ENCODE peak calls at places on chromosome 16, in four cellular contexts. One of them, this sample, is unnamed.

GRCh38 chr16:11748404-11749254 is 6.0 kb upstream of the TXNDC11 start:
- DNase-seq in Peyer's patch: no peak
- DNase-seq in adrenal gland: no peak
- DNase-seq in IMR-90: no peak
- DNase-seq in this sample: no peak

GRCh38 chr16:12063004-12063395 is 86.5 kb downstream of the SNX29 start:
- DNase-seq in IMR-90: no peak
- DNase-seq in Peyer's patch: no peak
- DNase-seq in adrenal gland: no peak
- DNase-seq in this sample: no peak

GRCh38 chr16:57540906-57541753 is 1.3 kb upstream of the ADGRG5 start:
- DNase-seq in Peyer's patch: peak
- DNase-seq in adrenal gland: peak
- DNase-seq in IMR-90: no peak
- DNase-seq in this sample: no peak

GRCh38 chr16:82580293-82580900 is 46.4 kb upstream of the CDH13 start:
- DNase-seq in IMR-90: no peak
- DNase-seq in adrenal gland: no peak
- DNase-seq in Peyer's patch: no peak
- DNase-seq in this sample: no peak

GRCh38 chr16:27515874-27516353 is 33.8 kb downstream of the GTF3C1 start:
- DNase-seq in Peyer's patch: no peak
- DNase-seq in IMR-90: no peak
- DNase-seq in adrenal gland: peak
- DNase-seq in this sample: no peak

GRCh38 chr16:87541882-87542234 is 49.0 kb upstream of the ZCCHC14 start:
- DNase-seq in IMR-90: no peak
- DNase-seq in Peyer's patch: no peak
- DNase-seq in adrenal gland: no peak
- DNase-seq in this sample: no peak

GRCh38 chr16:12157510-12158093 is 181.1 kb downstream of the SNX29 start:
- DNase-seq in Peyer's patch: no peak
- DNase-seq in IMR-90: peak
- DNase-seq in adrenal gland: no peak
- DNase-seq in this sample: no peak

GRCh38 chr16:73173396-73173795 is 125.5 kb upstream of the ZFHX3 start:
- DNase-seq in Peyer's patch: no peak
- DNase-seq in IMR-90: no peak
- DNase-seq in adrenal gland: no peak
- DNase-seq in this sample: no peak

GRCh38 chr16:58501242-58502131 is 1.5 kb downstream of the NDRG4 start:
- DNase-seq in Peyer's patch: peak
- DNase-seq in adrenal gland: no peak
- DNase-seq in IMR-90: no peak
- DNase-seq in this sample: peak

GRCh38 chr16:55861288-55861687 is 13.9 kb downstream of the CES5A start:
- DNase-seq in Peyer's patch: no peak
- DNase-seq in adrenal gland: no peak
- DNase-seq in IMR-90: no peak
- DNase-seq in this sample: no peak

GRCh38 chr16:81491522-81492188 is 47.0 kb downstream of the CMIP start:
- DNase-seq in IMR-90: peak
- DNase-seq in adrenal gland: no peak
- DNase-seq in Peyer's patch: no peak
- DNase-seq in this sample: no peak

GRCh38 chr16:24652209-24652712 is 77.2 kb upstream of the TNRC6A start:
- DNase-seq in adrenal gland: no peak
- DNase-seq in IMR-90: no peak
- DNase-seq in Peyer's patch: no peak
- DNase-seq in this sample: peak

GRCh38 chr16:85422374-85423185 is 190.5 kb upstream of the GSE1 start:
- DNase-seq in IMR-90: no peak
- DNase-seq in adrenal gland: no peak
- DNase-seq in Peyer's patch: no peak
- DNase-seq in this sample: peak

GRCh38 chr16:86668136-86668535 is 89.8 kb downstream of the FOXL1 start:
- DNase-seq in Peyer's patch: no peak
- DNase-seq in adrenal gland: no peak
- DNase-seq in IMR-90: peak
- DNase-seq in this sample: peak

GRCh38 chr16:87047221-87048037 is 269.8 kb downstream of the C16orf95 start:
- DNase-seq in IMR-90: peak
- DNase-seq in Peyer's patch: no peak
- DNase-seq in adrenal gland: no peak
- DNase-seq in this sample: no peak

GRCh38 chr16:84943620-84944019 is 67.7 kb downstream of the ZDHHC7 start:
- DNase-seq in Peyer's patch: no peak
- DNase-seq in adrenal gland: no peak
- DNase-seq in IMR-90: no peak
- DNase-seq in this sample: no peak

GRCh38 chr16:70573451-70574121 is 50.0 kb downstream of the SF3B3 start:
- DNase-seq in Peyer's patch: no peak
- DNase-seq in adrenal gland: peak
- DNase-seq in IMR-90: peak
- DNase-seq in this sample: peak

GRCh38 chr16:85328665-85329058 is 216.4 kb upstream of the CIBAR2 start:
- DNase-seq in Peyer's patch: no peak
- DNase-seq in IMR-90: no peak
- DNase-seq in adrenal gland: no peak
- DNase-seq in this sample: no peak

GRCh38 chr16:55760665-55761035 is 72.2 kb downstream of the CES1 start:
- DNase-seq in Peyer's patch: no peak
- DNase-seq in IMR-90: no peak
- DNase-seq in adrenal gland: no peak
- DNase-seq in this sample: no peak

GRCh38 chr16:17155936-17156335 is 314.8 kb downstream of the XYLT1 start:
- DNase-seq in Peyer's patch: no peak
- DNase-seq in IMR-90: no peak
- DNase-seq in adrenal gland: no peak
- DNase-seq in this sample: no peak

GRCh38 chr16:58443783-58444182 is 51.5 kb downstream of the GINS3 start:
- DNase-seq in adrenal gland: no peak
- DNase-seq in Peyer's patch: no peak
- DNase-seq in IMR-90: no peak
- DNase-seq in this sample: no peak

GRCh38 chr16:49600541-49600940 is 226.9 kb downstream of the C16orf78 start:
- DNase-seq in Peyer's patch: no peak
- DNase-seq in adrenal gland: no peak
- DNase-seq in IMR-90: no peak
- DNase-seq in this sample: peak

GRCh38 chr16:35391328-35391727 is 1931.9 kb downstream of the TP53TG3F start:
- DNase-seq in Peyer's patch: no peak
- DNase-seq in IMR-90: peak
- DNase-seq in adrenal gland: no peak
- DNase-seq in this sample: no peak

GRCh38 chr16:82750078-82750477 is 123.3 kb downstream of the CDH13 start:
- DNase-seq in adrenal gland: no peak
- DNase-seq in IMR-90: peak
- DNase-seq in Peyer's patch: no peak
- DNase-seq in this sample: no peak

GRCh38 chr16:23081675-23082119 is 67.6 kb downstream of the USP31 start:
- DNase-seq in adrenal gland: no peak
- DNase-seq in IMR-90: peak
- DNase-seq in Peyer's patch: no peak
- DNase-seq in this sample: no peak

GRCh38 chr16:11399261-11399831 is 54.1 kb downstream of the RMI2 start:
- DNase-seq in IMR-90: no peak
- DNase-seq in Peyer's patch: no peak
- DNase-seq in adrenal gland: no peak
- DNase-seq in this sample: no peak

GRCh38 chr16:80092686-80093085 is 448.1 kb upstream of the DYNLRB2 start:
- DNase-seq in Peyer's patch: no peak
- DNase-seq in adrenal gland: no peak
- DNase-seq in IMR-90: no peak
- DNase-seq in this sample: no peak

GRCh38 chr16:11609474-11610120 is 22.9 kb upstream of the LITAF start:
- DNase-seq in IMR-90: no peak
- DNase-seq in Peyer's patch: no peak
- DNase-seq in adrenal gland: no peak
- DNase-seq in this sample: no peak

GRCh38 chr16:46897471-46897870 is 13.3 kb downstream of the GPT2 start:
- DNase-seq in Peyer's patch: no peak
- DNase-seq in adrenal gland: no peak
- DNase-seq in IMR-90: no peak
- DNase-seq in this sample: no peak

GRCh38 chr16:17177968-17178880 is 292.5 kb downstream of the XYLT1 start:
- DNase-seq in Peyer's patch: no peak
- DNase-seq in adrenal gland: no peak
- DNase-seq in IMR-90: peak
- DNase-seq in this sample: no peak

GRCh38 chr16:81040837-81041236 is 5.2 kb downstream of the ATMIN start:
- DNase-seq in Peyer's patch: no peak
- DNase-seq in IMR-90: no peak
- DNase-seq in adrenal gland: no peak
- DNase-seq in this sample: no peak

GRCh38 chr16:81686391-81687182 is 92.5 kb upstream of the PLCG2 start:
- DNase-seq in adrenal gland: no peak
- DNase-seq in IMR-90: no peak
- DNase-seq in Peyer's patch: no peak
- DNase-seq in this sample: no peak

GRCh38 chr16:64771273-64771672 is 350.6 kb downstream of the CDH11 start:
- DNase-seq in Peyer's patch: no peak
- DNase-seq in adrenal gland: no peak
- DNase-seq in IMR-90: no peak
- DNase-seq in this sample: no peak

GRCh38 chr16:88634141-88634993 is 4.0 kb upstream of the IL17C start:
- DNase-seq in Peyer's patch: peak
- DNase-seq in IMR-90: peak
- DNase-seq in adrenal gland: no peak
- DNase-seq in this sample: peak

GRCh38 chr16:2700786-2701185 is 18.5 kb downstream of the KCTD5 start:
- DNase-seq in IMR-90: no peak
- DNase-seq in Peyer's patch: no peak
- DNase-seq in adrenal gland: no peak
- DNase-seq in this sample: no peak

GRCh38 chr16:2698103-2698870 is 16.0 kb downstream of the KCTD5 start:
- DNase-seq in Peyer's patch: no peak
- DNase-seq in IMR-90: no peak
- DNase-seq in adrenal gland: no peak
- DNase-seq in this sample: no peak

GRCh38 chr16:2698996-2699750 is 16.9 kb downstream of the KCTD5 start:
- DNase-seq in IMR-90: no peak
- DNase-seq in adrenal gland: peak
- DNase-seq in Peyer's patch: no peak
- DNase-seq in this sample: no peak

GRCh38 chr16:2701272-2701671 is 18.8 kb downstream of the PRSS27 start:
- DNase-seq in adrenal gland: no peak
- DNase-seq in Peyer's patch: no peak
- DNase-seq in IMR-90: no peak
- DNase-seq in this sample: no peak

GRCh38 chr16:2699791-2700600 is 17.7 kb downstream of the KCTD5 start:
- DNase-seq in IMR-90: no peak
- DNase-seq in adrenal gland: no peak
- DNase-seq in Peyer's patch: no peak
- DNase-seq in this sample: no peak
- TF ChIP-seq POLR2A in IMR-90: no peak
- TF ChIP-seq POLR2A in adrenal gland: no peak
- TF ChIP-seq POLR2A in Peyer's patch: no peak
- TF ChIP-seq POLR2A in this sample: no peak

DNA sequence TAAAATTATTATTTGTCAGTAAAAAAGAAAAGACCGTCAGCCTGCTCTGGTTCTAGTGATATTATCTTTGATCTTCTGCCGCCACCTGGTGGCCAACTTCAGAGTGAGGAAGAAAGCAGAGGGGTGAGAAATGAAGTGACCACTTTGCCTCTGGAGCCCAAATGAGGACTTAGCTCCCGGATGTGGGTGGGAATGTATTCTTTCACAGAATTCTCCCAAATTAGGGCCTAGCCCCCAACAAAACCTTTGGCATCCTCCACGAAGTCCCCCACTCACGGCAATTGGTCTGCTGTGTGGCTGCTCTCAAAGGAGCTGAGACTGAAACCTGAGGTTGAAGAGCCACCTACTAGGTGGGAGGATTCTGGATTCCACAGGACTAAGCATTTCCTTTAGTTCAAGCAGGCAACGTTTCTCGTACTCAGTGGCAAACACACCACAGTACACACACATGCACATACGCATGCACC is 4.9 kb upstream of the ZNF267 start:
- DNase-seq in IMR-90: peak
- DNase-seq in adrenal gland: peak
- DNase-seq in Peyer's patch: peak
- DNase-seq in this sample: peak
- H3K4me3 ChIP-seq in IMR-90: no peak
- H3K4me3 ChIP-seq in adrenal gland: no peak
- H3K4me3 ChIP-seq in Peyer's patch: peak
- H3K4me3 ChIP-seq in this sample: no peak

GRCh38 chr16:48540222-48540900 is 69.6 kb downstream of the N4BP1 start:
- DNase-seq in Peyer's patch: no peak
- DNase-seq in adrenal gland: no peak
- DNase-seq in IMR-90: no peak
- DNase-seq in this sample: no peak

GRCh38 chr16:48537909-48538745 is 71.9 kb downstream of the N4BP1 start:
- DNase-seq in Peyer's patch: no peak
- DNase-seq in adrenal gland: peak
- DNase-seq in IMR-90: no peak
- DNase-seq in this sample: no peak

GRCh38 chr16:48539485-48540221 is 70.3 kb downstream of the N4BP1 start:
- DNase-seq in IMR-90: no peak
- DNase-seq in adrenal gland: no peak
- DNase-seq in Peyer's patch: no peak
- DNase-seq in this sample: no peak

GRCh38 chr16:48537275-48537674 is 72.7 kb downstream of the N4BP1 start:
- DNase-seq in adrenal gland: peak
- DNase-seq in IMR-90: no peak
- DNase-seq in Peyer's patch: no peak
- DNase-seq in this sample: no peak

GRCh38 chr16:48538746-48539484 is 71.1 kb downstream of the N4BP1 start:
- DNase-seq in Peyer's patch: no peak
- DNase-seq in IMR-90: no peak
- DNase-seq in adrenal gland: no peak
- DNase-seq in this sample: no peak
- TF ChIP-seq CTCF in Peyer's patch: no peak
- TF ChIP-seq CTCF in IMR-90: peak
- TF ChIP-seq CTCF in adrenal gland: no peak
- TF ChIP-seq CTCF in this sample: no peak

DNA sequence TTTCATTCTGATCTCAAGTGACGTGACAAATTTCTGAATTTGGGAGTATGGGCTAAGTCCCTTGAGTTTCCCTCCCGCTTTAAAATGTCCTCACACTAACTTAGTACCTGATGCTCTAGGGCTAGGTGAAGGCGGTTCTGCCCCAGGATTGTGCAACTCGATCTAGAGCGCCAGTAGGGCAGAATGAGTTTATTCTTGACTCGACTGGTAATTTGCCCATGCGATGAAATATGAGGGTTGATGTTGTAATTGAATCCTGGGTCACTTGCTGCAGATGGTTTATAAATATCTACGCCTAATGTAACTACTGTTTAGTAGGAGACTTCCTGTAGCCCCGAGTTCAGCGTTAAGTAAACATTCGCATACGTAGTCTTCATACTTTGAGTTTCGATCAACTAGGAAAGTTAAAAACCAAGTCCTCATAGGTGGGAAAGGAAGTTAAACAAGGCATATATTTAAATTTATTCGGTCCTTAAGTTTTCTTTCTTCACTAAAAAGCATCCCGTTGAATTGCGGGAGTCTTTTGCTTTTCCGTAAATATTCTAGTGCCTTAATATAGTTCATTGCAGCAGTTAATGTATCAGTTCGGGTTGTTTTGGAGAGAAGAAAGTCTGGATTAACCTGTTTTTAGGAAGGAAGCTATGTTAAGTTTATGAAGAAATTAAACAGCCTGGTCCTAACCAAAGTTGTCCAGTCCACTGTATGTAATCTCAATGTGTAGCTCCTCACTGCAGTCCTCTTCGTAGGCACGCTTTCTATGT is 1.6 kb downstream of the CTCF start:
- DNase-seq in Peyer's patch: no peak
- DNase-seq in IMR-90: peak
- DNase-seq in adrenal gland: peak
- DNase-seq in this sample: peak
- TF ChIP-seq POLR2A in Peyer's patch: peak
- TF ChIP-seq POLR2A in IMR-90: no peak
- TF ChIP-seq POLR2A in adrenal gland: no peak
- TF ChIP-seq POLR2A in this sample: no peak